ENCODE peak calls at places on chromosome 9, in four cellular contexts. N, G, B and U are unnamed samples.

GRCh38 chr9:72577212-72577753 is 55.9 kb downstream of the TMC1 start:
- DNase-seq in N (no peak), B (no peak), G (peak), U (peak)

GRCh38 chr9:120758544-120758943 is 34.7 kb downstream of the FBXW2 start:
- DNase-seq in N (no peak), B (no peak), G (no peak), U (no peak)

GRCh38 chr9:121075251-121076036 is 689 bp downstream of the CNTRL start:
- DNase-seq in G (peak), N (peak), B (no peak), U (no peak)

GRCh38 chr9:137022620-137023008 is 5.4 kb downstream of the ABCA2 start:
- DNase-seq in B (no peak), N (no peak), G (no peak), U (no peak)

GRCh38 chr9:113178087-113178486 is 27.3 kb downstream of the SLC31A2 start:
- DNase-seq in B (no peak), G (no peak), N (no peak), U (peak)

GRCh38 chr9:113148996-113149960 is 1.5 kb upstream of the SLC31A2 start:
- DNase-seq in G (no peak), B (no peak), N (no peak), U (no peak)

GRCh38 chr9:14983599-14983998 is 73.4 kb upstream of the FREM1 start:
- DNase-seq in B (no peak), N (no peak), G (no peak), U (no peak)

GRCh38 chr9:77158772-77159513 is 18.4 kb upstream of the VPS13A start:
- DNase-seq in B (no peak), G (peak), N (no peak), U (peak)

GRCh38 chr9:122562134-122562760 is 9.3 kb downstream of the OR1N2 start:
- DNase-seq in N (no peak), B (no peak), G (no peak), U (no peak)

GRCh38 chr9:128556276-128556675 is 3.9 kb downstream of the SPTAN1 start:
- DNase-seq in G (peak), B (no peak), N (no peak), U (no peak)

GRCh38 chr9:136497916-136498695 is 15.3 kb upstream of the SEC16A start:
- DNase-seq in G (no peak), N (no peak), B (no peak), U (no peak)

GRCh38 chr9:126439402-126439765 is 112.8 kb downstream of the MVB12B start:
- DNase-seq in N (no peak), G (peak), B (no peak), U (peak)

GRCh38 chr9:32524558-32525461 is 1.2 kb downstream of the RIGI start:
- DNase-seq in N (no peak), G (peak), B (no peak), U (no peak)

GRCh38 chr9:136191549-136192286 is 13.2 kb downstream of the LHX3 start:
- DNase-seq in N (no peak), B (no peak), G (no peak), U (no peak)

GRCh38 chr9:124439661-124440243 is 10.5 kb upstream of the ADGRD2 start:
- DNase-seq in G (no peak), B (no peak), N (no peak), U (no peak)

GRCh38 chr9:14326264-14326826 is 12.4 kb upstream of the NFIB start:
- DNase-seq in N (no peak), B (no peak), G (peak), U (peak)

GRCh38 chr9:114098660-114099522 is at the start of gene KIF12:
- DNase-seq in N (no peak), B (no peak), G (no peak), U (peak)

GRCh38 chr9:114112778-114113585 is 13.9 kb upstream of the KIF12 start:
- DNase-seq in N (no peak), G (peak), B (no peak), U (peak)

GRCh38 chr9:100619194-100619593 is 41.3 kb downstream of the CAVIN4 start:
- DNase-seq in G (no peak), N (no peak), B (no peak), U (no peak)